ENCODE peak calls at places on chromosomes 2 and 18, in eight cellular contexts. P is thyroid gland, Y is IMR-90, W is A549, D is spleen, O is uterus, C is HepG2, L is endothelial cell of umbilical vein. X is an unnamed sample.
A peak's percentile ranks its signal among the peaks of the same experiment; 100 is the strongest.

GRCh38 chr2:216692636-216693413 is 2.5 kb downstream of the IGFBP5 start:
- DNase-seq in D (no peak), Y (peak; percentile 81), W (peak; percentile 83), C (no peak), L (peak; percentile 46), O (peak; percentile 95), P (peak; percentile 95), X (peak; percentile 97)

GRCh38 chr2:34353498-34354113 is 754.5 kb upstream of the FAM98A start:
- DNase-seq in W (no peak), Y (no peak), L (no peak), D (no peak), P (no peak), O (no peak), C (peak; percentile 27), X (no peak)

GRCh38 chr2:59655809-59656208 is 897.6 kb downstream of the BCL11A start:
- DNase-seq in C (no peak), Y (no peak), O (no peak), D (no peak), W (no peak), L (no peak), P (no peak), X (no peak)

GRCh38 chr2:71190959-71191943 is 35.7 kb downstream of the PAIP2B start:
- DNase-seq in Y (peak; percentile 9), C (peak; percentile 13), O (no peak), W (no peak), P (no peak), L (peak; percentile 24), D (no peak), X (peak; percentile 79)

GRCh38 chr2:177147093-177147694 is 65.4 kb upstream of the HNRNPA3 start:
- DNase-seq in Y (peak; percentile 58), W (peak; percentile 51), C (peak; percentile 55), L (peak; percentile 83), O (no peak), P (no peak), D (no peak), X (no peak)

GRCh38 chr2:224038830-224039079 is 331 bp downstream of the SERPINE2 start:
- DNase-seq in P (no peak), O (no peak), C (no peak), W (no peak), Y (no peak), L (no peak), D (no peak), X (no peak)

GRCh38 chr2:27241761-27242613 is 20.9 kb downstream of the SLC30A3 start:
- DNase-seq in O (no peak), Y (no peak), D (no peak), C (no peak), L (no peak), P (no peak), W (no peak), X (no peak)

GRCh38 chr2:110125292-110125691 is 9.7 kb upstream of the MALL start:
- DNase-seq in L (no peak), O (no peak), W (no peak), P (no peak), D (no peak), C (no peak), Y (peak; percentile 11), X (no peak)

DNA sequence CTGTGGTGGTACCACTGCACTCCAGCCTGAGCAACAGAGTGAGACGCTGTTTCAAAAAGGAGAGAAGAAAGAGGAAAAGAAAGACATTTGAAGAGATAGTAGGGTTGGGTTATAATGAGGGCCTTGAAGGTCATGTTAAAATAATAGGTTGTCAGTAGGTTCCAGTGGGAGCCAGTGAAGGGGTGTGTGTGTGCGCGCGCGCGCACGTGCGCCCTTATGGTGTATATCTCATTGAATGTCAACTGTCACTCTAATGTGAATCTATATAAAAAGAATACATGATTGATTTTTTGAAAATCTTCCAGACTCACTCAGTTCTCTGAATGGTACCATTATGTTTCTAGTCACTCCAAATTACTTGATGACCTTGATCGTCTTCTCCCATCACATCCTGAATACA is 9.1 kb downstream of the ZCCHC2 start:
- DNase-seq in D (no peak), L (no peak), W (no peak), O (no peak), C (no peak), Y (no peak), P (no peak), X (no peak)
- H3K4me1 ChIP-seq in D (peaks cover 77% of the 10 kb centered on the region), L (peaks cover 34% of the 10 kb centered on the region), W (peaks cover 16% of the 10 kb centered on the region), O (no peaks in the 10 kb centered on the region), C (peaks cover 99% of the 10 kb centered on the region), Y (no peaks in the 10 kb centered on the region), P (peaks cover 10% of the 10 kb centered on the region), X (peaks cover 64% of the 10 kb centered on the region)

GRCh38 chr2:47272031-47272864 is 117.1 kb upstream of the STPG4 start:
- DNase-seq in C (no peak), P (peak; percentile 76), L (peak; percentile 46), Y (peak; percentile 39), D (peak; percentile 94), O (peak; percentile 62), W (peak; percentile 89), X (no peak)
- TF ChIP-seq CTCF in C (peak; percentile 98), P (peak; percentile 100), L (peak; percentile 96), Y (peak; percentile 75), D (peak; percentile 88), O (peak; percentile 93), W (peak; percentile 99), X (no peak)

GRCh38 chr2:159506764-159507406 is 109.5 kb downstream of the BAZ2B start:
- DNase-seq in C (no peak), P (no peak), L (peak; percentile 40), Y (peak; percentile 54), D (no peak), W (no peak), O (no peak), X (no peak)

GRCh38 chr2:159506179-159506578 is 110.2 kb downstream of the BAZ2B start:
- DNase-seq in P (no peak), C (no peak), W (no peak), Y (no peak), O (no peak), D (no peak), L (no peak), X (no peak)

GRCh38 chr2:159497857-159498256 is 118.5 kb downstream of the BAZ2B start:
- DNase-seq in W (no peak), O (no peak), C (no peak), L (peak; percentile 56), D (no peak), P (no peak), Y (no peak), X (no peak)

GRCh38 chr2:159497256-159497655 is 119.1 kb downstream of the BAZ2B start:
- DNase-seq in P (no peak), Y (peak; percentile 95), O (no peak), C (peak; percentile 41), W (peak; percentile 57), L (peak; percentile 93), D (no peak), X (no peak)

DNA sequence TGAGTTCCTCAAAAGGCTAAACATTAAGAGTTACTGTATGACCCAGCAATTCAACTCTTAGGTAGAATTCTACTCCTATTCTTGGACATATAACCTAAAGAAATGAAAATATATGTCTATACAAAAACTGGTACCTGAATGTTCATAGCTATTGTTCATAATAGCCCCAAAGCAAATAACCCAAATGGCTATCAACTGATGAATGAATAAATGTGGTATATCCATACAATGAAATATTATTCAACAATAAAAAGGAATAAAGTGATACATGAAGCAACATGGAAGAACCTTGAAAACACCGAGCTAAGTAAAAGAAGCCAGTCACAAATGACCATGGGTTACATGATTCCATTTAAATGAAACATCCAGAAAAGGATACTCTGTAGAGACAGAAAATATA is 114.6 kb downstream of the BAZ2B start:
- DNase-seq in W (no peak), D (no peak), O (no peak), P (no peak), L (no peak), C (no peak), Y (no peak), X (no peak)
- TF ChIP-seq POLR2A in W (no peak), D (no peak), O (no peak), P (no peak), L (no peak), C (no peak), Y (no peak), X (no peak)

GRCh38 chr2:101756266-101756665 is 58.8 kb downstream of the MAP4K4 start:
- DNase-seq in D (no peak), W (no peak), O (no peak), C (no peak), P (no peak), Y (no peak), L (no peak), X (peak; percentile 50)

GRCh38 chr2:101753720-101754490 is 56.4 kb downstream of the MAP4K4 start:
- DNase-seq in C (no peak), O (no peak), W (no peak), L (no peak), P (no peak), Y (no peak), D (no peak), X (peak; percentile 60)

GRCh38 chr2:101753207-101753616 is 55.7 kb downstream of the MAP4K4 start:
- DNase-seq in C (peak; percentile 71), P (no peak), W (no peak), L (no peak), D (no peak), Y (peak; percentile 46), O (no peak), X (peak; percentile 24)

GRCh38 chr2:101752708-101753107 is 55.2 kb downstream of the MAP4K4 start:
- DNase-seq in C (no peak), L (peak; percentile 46), P (no peak), W (no peak), D (no peak), O (no peak), Y (no peak), X (peak; percentile 88)

GRCh38 chr2:101754613-101755012 is 57.1 kb downstream of the MAP4K4 start:
- DNase-seq in O (no peak), W (no peak), P (no peak), Y (peak; percentile 63), C (no peak), L (no peak), D (no peak), X (peak; percentile 57)
- H3K4me1 ChIP-seq in O (no peaks in the 10 kb centered on the region), W (peaks cover 65% of the 10 kb centered on the region), P (peaks cover 14% of the 10 kb centered on the region), Y (peaks cover 30% of the 10 kb centered on the region), C (peaks cover 88% of the 10 kb centered on the region), L (peaks cover 48% of the 10 kb centered on the region), D (peaks cover 83% of the 10 kb centered on the region), X (peaks cover 72% of the 10 kb centered on the region)

DNA sequence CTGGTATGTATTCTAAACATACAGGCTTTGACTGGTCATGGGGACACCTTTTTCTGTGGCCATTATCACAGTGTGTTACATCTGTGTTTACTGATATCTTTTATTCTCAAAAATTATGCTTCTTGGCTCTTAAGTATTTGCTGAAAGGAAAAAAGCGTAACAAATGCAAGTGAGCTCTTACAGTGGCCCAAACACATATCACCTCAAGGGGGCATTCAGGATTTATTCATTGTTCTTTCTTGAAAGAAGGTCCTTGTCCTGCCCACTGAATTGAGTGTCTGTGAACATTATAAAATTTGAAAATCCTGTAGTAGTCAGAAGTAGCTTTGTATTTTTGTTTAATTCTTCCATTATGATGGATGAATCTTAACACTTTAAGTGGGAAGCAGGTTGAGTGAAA is 454.5 kb downstream of the XIRP2 start:
- DNase-seq in W (no peak), O (no peak), Y (no peak), P (no peak), C (peak; percentile 14), L (peak; percentile 13), D (no peak), X (no peak)
- TF ChIP-seq CTCF in W (no peak), O (no peak), Y (no peak), P (no peak), C (peak; percentile 36), L (no peak), D (no peak), X (no peak)

X was measured in esophagus muscularis mucosa.